ENCODE peak calls at places on chromosomes 4 and X, in six cellular contexts. H is GM12878, P is A549, I is endothelial cell of umbilical vein, K is HepG2, O is K562. B is an unnamed sample.

GRCh38 chrX:139875831-139876230 is 57.0 kb downstream of the ATP11C start:
- DNase-seq in O (no peak), I (peak; percentile 74), P (no peak), K (no peak), H (no peak), B (no peak)

GRCh38 chr4:147793569-147793968 is 61.7 kb downstream of the ARHGAP10 start:
- DNase-seq in H (no peak), I (no peak), K (no peak), O (no peak), P (no peak), B (no peak)

GRCh38 chrX:25941559-25942250 is 196.4 kb upstream of the MAGEB18 start:
- DNase-seq in O (no peak), P (no peak), H (no peak), K (no peak), I (peak; percentile 83), B (no peak)

GRCh38 chrX:19707472-19707871 is 179.9 kb downstream of the SH3KBP1 start:
- DNase-seq in K (no peak), P (no peak), H (no peak), O (no peak), I (no peak), B (peak; percentile 52)

GRCh38 chr4:160235771-160236170 is 1132.9 kb downstream of the RAPGEF2 start:
- DNase-seq in O (no peak), K (no peak), H (no peak), P (no peak), I (no peak), B (no peak)

GRCh38 chrX:9928083-9928482 is 39.1 kb upstream of the CLDN34 start:
- DNase-seq in O (no peak), I (no peak), P (no peak), K (no peak), H (no peak), B (no peak)

GRCh38 chr4:110970642-110971041 is 347.8 kb upstream of the PITX2 start:
- DNase-seq in H (no peak), O (no peak), I (peak; percentile 6), P (peak; percentile 4), K (peak; percentile 49), B (peak; percentile 69)

GRCh38 chr4:89056953-89057398 is at the start of gene FAM13A:
- DNase-seq in O (peak; percentile 79), H (peak; percentile 44), K (peak; percentile 12), I (peak; percentile 92), P (peak; percentile 41), B (peak; percentile 81)

GRCh38 chr4:108030332-108030731 is 40.6 kb downstream of the HADH start:
- DNase-seq in P (peak; percentile 8), O (peak; percentile 40), H (no peak), K (peak; percentile 30), I (peak; percentile 49), B (peak; percentile 48)

GRCh38 chrX:15158736-15159406 is 111.0 kb downstream of the ASB9 start:
- DNase-seq in P (no peak), I (no peak), K (no peak), O (no peak), H (peak; percentile 33), B (no peak)

GRCh38 chr4:170011921-170012628 is 14.1 kb downstream of the MFAP3L start:
- DNase-seq in P (no peak), O (no peak), I (no peak), H (no peak), K (no peak), B (no peak)

GRCh38 chr4:85808104-85808503 is 333.2 kb downstream of the ARHGAP24 start:
- DNase-seq in I (no peak), K (no peak), P (no peak), O (no peak), H (no peak), B (no peak)

GRCh38 chr4:42302348-42302747 is 94.9 kb upstream of the SHISA3 start:
- DNase-seq in K (peak; percentile 68), O (peak; percentile 33), P (no peak), I (peak; percentile 27), H (no peak), B (peak; percentile 70)

GRCh38 chr4:122703868-122704267 is 28.6 kb upstream of the BBS12 start:
- DNase-seq in I (no peak), K (no peak), H (no peak), P (no peak), O (no peak), B (no peak)

GRCh38 chr4:148954011-148954749 is 512.0 kb upstream of the NR3C2 start:
- DNase-seq in P (no peak), K (no peak), O (no peak), H (no peak), I (no peak), B (no peak)

GRCh38 chr4:80646061-80646460 is 310.5 kb downstream of the CFAP299 start:
- DNase-seq in K (peak; percentile 3), O (no peak), H (no peak), P (no peak), I (no peak), B (no peak)

GRCh38 chr4:169260217-169260866 is 10.4 kb downstream of the SH3RF1 start:
- DNase-seq in H (no peak), I (peak; percentile 86), K (no peak), O (no peak), P (no peak), B (no peak)

GRCh38 chr4:41400296-41400695 is 137.7 kb upstream of the LIMCH1 start:
- DNase-seq in O (no peak), P (no peak), K (no peak), H (no peak), I (no peak), B (no peak)

GRCh38 chrX:141455103-141455502 is 129.4 kb downstream of the SPANXA1 start:
- DNase-seq in H (no peak), I (no peak), O (no peak), P (no peak), K (no peak), B (no peak)

GRCh38 chr4:46922205-46922604 is 13.2 kb upstream of the COX7B2 start:
- DNase-seq in K (no peak), O (no peak), H (no peak), I (no peak), P (no peak), B (no peak)

GRCh38 chr4:138037716-138038115 is 204.4 kb downstream of the SLC7A11 start:
- DNase-seq in K (no peak), H (no peak), P (no peak), I (no peak), O (no peak), B (no peak)

GRCh38 chr4:21507439-21507838 is 441.1 kb downstream of the KCNIP4 start:
- DNase-seq in I (peak; percentile 36), K (peak; percentile 6), O (no peak), H (no peak), P (no peak), B (peak; percentile 32)

GRCh38 chrX:13829995-13830394 is 13.1 kb upstream of the GPM6B start:
- DNase-seq in I (no peak), O (no peak), H (no peak), K (no peak), P (no peak), B (no peak)

GRCh38 chrX:13835825-13836224 is 18.9 kb upstream of the GPM6B start:
- DNase-seq in O (no peak), K (no peak), I (no peak), H (no peak), P (no peak), B (no peak)

GRCh38 chrX:13836575-13836974 is 19.7 kb upstream of the GPM6B start:
- DNase-seq in H (no peak), O (no peak), K (no peak), P (no peak), I (no peak), B (no peak)

GRCh38 chrX:13837290-13837745 is 20.4 kb upstream of the GPM6B start:
- DNase-seq in O (no peak), I (no peak), K (no peak), P (no peak), H (no peak), B (no peak)

DNA sequence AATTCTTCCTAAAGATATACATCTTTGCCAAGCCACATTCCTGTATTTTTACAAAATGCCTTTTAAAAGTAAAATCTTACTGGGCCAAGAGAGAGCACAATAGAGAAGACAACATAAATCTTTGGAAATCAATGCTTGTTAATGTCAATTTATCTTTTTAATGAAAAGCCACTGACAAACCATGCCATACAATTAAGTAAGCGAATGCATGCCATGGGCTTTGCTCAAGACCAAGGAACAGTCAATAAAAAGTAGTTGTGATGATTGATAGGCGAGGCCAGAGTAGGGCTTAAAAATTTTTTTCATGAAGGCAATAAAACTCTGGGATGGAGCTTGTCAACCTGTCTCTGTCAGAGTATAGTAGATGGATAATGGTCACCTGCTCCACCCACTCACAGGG is 17.4 kb upstream of the GPM6B start:
- DNase-seq in I (no peak), P (no peak), K (no peak), O (no peak), H (no peak), B (no peak)
- TF ChIP-seq MAX in I (no peak), P (no peak), K (no peak), O (no peak), H (no peak), B (no peak)

DNA sequence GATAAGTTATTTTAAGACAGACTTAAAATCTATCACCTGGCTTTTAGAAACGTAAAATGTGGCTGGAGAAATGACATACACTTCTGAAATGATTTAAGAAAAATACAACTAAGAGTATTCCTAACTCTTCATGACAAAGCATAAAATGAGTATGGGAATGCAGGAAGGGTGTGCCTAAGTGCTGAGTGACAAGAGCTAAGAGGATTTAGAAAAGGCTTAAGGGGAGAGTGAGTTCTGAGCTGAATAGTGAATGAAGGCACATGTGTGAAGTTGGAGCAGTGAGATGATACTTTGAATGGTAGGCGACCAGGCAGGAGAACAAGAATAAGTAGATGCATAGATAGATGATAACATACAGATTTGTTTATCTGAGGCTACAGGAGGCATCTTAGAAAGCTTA is 458.3 kb upstream of the TENM3 start:
- DNase-seq in I (no peak), K (no peak), O (no peak), P (no peak), H (no peak), B (no peak)
- TF ChIP-seq MYC in I (no peak), K (no peak), O (no peak), P (no peak), H (no peak), B (no peak)

GRCh38 chr4:165345663-165346417 is 18.4 kb downstream of the MSMO1 start:
- DNase-seq in P (no peak), H (no peak), O (no peak), I (no peak), K (no peak), B (no peak)
- TF ChIP-seq CTCF in P (no peak), H (peak; percentile 5), O (no peak), I (no peak), K (peak; percentile 51), B (no peak)

DNA sequence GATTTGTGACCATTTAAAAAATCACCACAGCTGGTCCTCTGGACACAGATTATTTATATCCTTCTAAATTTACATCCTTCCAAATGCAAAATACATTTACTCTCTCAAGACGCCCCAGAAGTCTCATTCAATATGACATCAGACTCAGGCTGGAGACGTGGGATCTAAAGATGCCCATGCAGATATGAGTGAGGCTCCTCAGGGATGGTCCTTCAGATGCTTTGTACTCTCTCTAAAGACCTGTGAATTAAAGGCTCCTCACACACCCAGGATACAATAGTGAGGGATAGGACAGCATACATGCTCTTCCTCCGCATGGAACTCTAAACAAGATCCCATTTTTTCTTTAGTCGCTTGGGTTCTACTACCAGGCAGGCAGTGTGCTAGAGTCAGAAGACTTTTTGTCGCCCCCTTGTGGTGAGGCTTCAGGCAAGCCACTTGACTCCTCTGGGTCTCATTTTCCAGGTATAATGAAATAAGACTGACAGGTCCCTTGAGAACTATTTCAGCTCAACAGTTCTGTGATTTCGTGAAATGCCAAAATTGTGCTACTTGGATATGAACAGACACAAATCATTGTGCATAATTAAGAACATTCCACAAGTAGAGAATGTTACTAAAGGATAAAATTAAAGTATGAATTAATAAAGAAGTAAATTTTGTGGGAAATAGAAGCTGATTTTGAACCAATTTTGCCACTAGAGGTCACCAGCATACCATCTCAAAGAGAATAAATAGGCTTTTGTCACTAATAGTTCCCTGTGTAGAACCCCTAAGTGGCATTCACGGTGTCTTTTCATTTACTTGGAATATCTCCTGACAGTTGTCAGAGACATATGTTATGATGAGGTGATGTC is 13.6 kb upstream of the SCOC start:
- DNase-seq in O (peak; percentile 59), P (peak; percentile 45), K (peak; percentile 78), I (peak; percentile 86), H (no peak), B (peak; percentile 85)
- TF ChIP-seq MAX in O (no peak), P (no peak), K (no peak), I (no peak), H (no peak), B (no peak)